ENCODE peak calls at places on chromosomes 4 and X, in five cellular contexts. O is mammary epithelial cell, E is ascending aorta, C is omental fat pad, R is HepG2. I is an unnamed sample.

GRCh38 chrX:109886122-109886761 is 116.7 kb upstream of the TMEM164 start:
- DNase-seq in O (peak), E (no peak), C (no peak), R (peak), I (no peak)

GRCh38 chr4:124806403-124806802 is 93.9 kb upstream of the ANKRD50 start:
- DNase-seq in O (peak), E (no peak), C (no peak), R (no peak), I (no peak)

GRCh38 chr4:107719211-107719926 is 665 bp downstream of the PAPSS1 start:
- DNase-seq in O (peak), E (no peak), C (no peak), R (peak), I (no peak)

GRCh38 chr4:43693876-43694275 is 754.7 kb downstream of the KCTD8 start:
- DNase-seq in O (no peak), E (no peak), C (no peak), R (no peak), I (no peak)

GRCh38 chr4:182221987-182222386 is 21.2 kb upstream of the TENM3 start:
- DNase-seq in O (no peak), E (no peak), C (no peak), R (no peak), I (no peak)

GRCh38 chr4:149885896-149886295 is 70.3 kb upstream of the IQCM start:
- DNase-seq in O (peak), E (no peak), C (no peak), R (no peak), I (no peak)

GRCh38 chr4:99915449-99915848 is 21.2 kb upstream of the LAMTOR3 start:
- DNase-seq in O (no peak), E (no peak), C (no peak), R (no peak), I (no peak)

GRCh38 chrX:71128915-71129765 is 10.7 kb downstream of the MED12 start:
- DNase-seq in O (peak), E (no peak), C (peak), R (peak), I (peak)

GRCh38 chrX:96909291-96909690 is 25.6 kb downstream of the RPA4 start:
- DNase-seq in O (no peak), E (no peak), C (no peak), R (no peak), I (no peak)

GRCh38 chr4:28287837-28288236 is 1427.2 kb downstream of the STIM2 start:
- DNase-seq in O (peak), E (no peak), C (no peak), R (no peak), I (no peak)

GRCh38 chr4:83626245-83626843 is 90.4 kb downstream of the GPAT3 start:
- DNase-seq in O (no peak), E (no peak), C (no peak), R (no peak), I (no peak)

GRCh38 chr4:181261279-181261678 is 981.9 kb upstream of the TENM3 start:
- DNase-seq in O (no peak), E (no peak), C (no peak), R (no peak), I (no peak)

GRCh38 chrX:14899607-14900006 is 26.4 kb downstream of the MOSPD2 start:
- DNase-seq in O (peak), E (no peak), C (no peak), R (no peak), I (no peak)

GRCh38 chrX:144616317-144616716 is 631.0 kb upstream of the SPANXN1 start:
- DNase-seq in O (peak), E (no peak), C (no peak), R (no peak), I (no peak)

GRCh38 chr4:2250764-2251072 is 8.8 kb upstream of the HAUS3 start:
- DNase-seq in O (no peak), E (no peak), C (no peak), R (no peak), I (peak)

GRCh38 chr4:28226962-28227361 is 1366.3 kb downstream of the STIM2 start:
- DNase-seq in O (no peak), E (no peak), C (no peak), R (no peak), I (no peak)

GRCh38 chrX:97705936-97706335 is 822.2 kb downstream of the RPA4 start:
- DNase-seq in O (no peak), E (no peak), C (no peak), R (no peak), I (no peak)

GRCh38 chrX:130028196-130028595 is 45.8 kb downstream of the BCORL1 start:
- DNase-seq in O (peak), E (no peak), C (peak), R (no peak), I (no peak)

GRCh38 chrX:103464071-103464773 is 55.1 kb downstream of the RAB40A start:
- DNase-seq in O (peak), E (no peak), C (no peak), R (peak), I (no peak)

GRCh38 chrX:71081348-71082148 is 13.4 kb upstream of the SNX12 start:
- DNase-seq in O (peak), E (no peak), C (no peak), R (peak), I (no peak)

GRCh38 chr4:119666653-119667091 is 38.1 kb upstream of the PDE5A start:
- DNase-seq in O (no peak), E (no peak), C (no peak), R (no peak), I (no peak)

GRCh38 chr4:83075271-83075670 is 39.3 kb downstream of the PLAC8 start:
- DNase-seq in O (no peak), E (no peak), C (no peak), R (no peak), I (no peak)

GRCh38 chrX:48648299-48648698 is 35.3 kb upstream of the WAS start:
- DNase-seq in O (no peak), E (no peak), C (no peak), R (peak), I (no peak)
- TF ChIP-seq CTCF in O (no peak), E (no peak), C (no peak), R (peak), I (peak)

DNA sequence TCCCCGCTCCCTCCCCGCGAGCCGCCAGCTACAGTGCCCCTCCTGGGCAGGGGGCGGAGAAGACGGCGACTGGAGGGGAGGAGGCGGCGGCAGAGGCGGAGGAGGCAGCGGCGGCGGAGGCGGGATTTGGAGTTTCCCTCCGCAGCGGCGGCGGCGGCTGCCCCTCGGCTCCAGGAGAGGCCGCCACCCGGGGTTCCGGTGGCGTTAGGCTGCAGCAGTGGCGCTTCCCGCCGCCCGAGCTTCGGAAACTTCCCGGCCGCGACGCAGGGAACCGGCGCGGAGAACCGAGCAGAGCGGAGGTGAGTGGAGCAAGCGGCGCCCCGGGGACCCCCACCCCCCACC is 4.7 kb upstream of the DUSP9 start:
- DNase-seq in O (no peak), E (no peak), C (no peak), R (no peak), I (no peak)
- TF ChIP-seq CTCF in O (no peak), E (no peak), C (no peak), R (no peak), I (no peak)

GRCh38 chr4:76784237-76784636 is 113.7 kb downstream of the SOWAHB start:
- DNase-seq in O (no peak), E (no peak), C (no peak), R (no peak), I (no peak)
- TF ChIP-seq CTCF in O (peak), E (no peak), C (no peak), R (peak), I (no peak)

DNA sequence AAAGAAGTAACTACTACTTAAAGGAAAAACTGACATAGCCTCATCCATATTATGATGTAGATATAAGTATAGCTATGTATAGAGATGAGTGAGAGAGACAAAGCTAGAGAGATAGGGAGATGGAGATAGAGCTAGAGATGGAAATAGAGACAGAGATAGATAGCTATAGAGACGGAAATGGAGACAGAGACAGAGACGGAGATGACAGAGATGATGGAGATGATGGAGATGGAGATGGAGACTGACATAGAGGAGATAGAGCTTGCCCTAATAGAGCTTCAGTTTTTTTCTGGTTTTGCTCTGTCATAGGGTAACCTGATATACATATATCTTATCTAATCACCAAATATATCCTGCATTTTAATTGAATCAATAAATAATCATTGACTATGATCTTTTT is 4.3 kb downstream of the EDNRA start:
- DNase-seq in O (no peak), E (no peak), C (no peak), R (no peak), I (no peak)
- TF ChIP-seq CTCF in O (no peak), E (no peak), C (no peak), R (no peak), I (no peak)

GRCh38 chr4:10619220-10619619 is 65.3 kb downstream of the CLNK start:
- DNase-seq in O (peak), E (no peak), C (no peak), R (no peak), I (no peak)

GRCh38 chr4:10622728-10623127 is 61.8 kb downstream of the CLNK start:
- DNase-seq in O (no peak), E (no peak), C (no peak), R (no peak), I (no peak)

GRCh38 chr4:10623241-10623640 is 61.3 kb downstream of the CLNK start:
- DNase-seq in O (peak), E (no peak), C (no peak), R (no peak), I (no peak)

GRCh38 chr4:10620935-10621488 is 63.6 kb downstream of the CLNK start:
- DNase-seq in O (no peak), E (no peak), C (no peak), R (no peak), I (no peak)

GRCh38 chr4:10619855-10620254 is 64.7 kb downstream of the CLNK start:
- DNase-seq in O (no peak), E (no peak), C (no peak), R (no peak), I (no peak)
- TF ChIP-seq CTCF in O (no peak), E (no peak), C (no peak), R (no peak), I (no peak)

DNA sequence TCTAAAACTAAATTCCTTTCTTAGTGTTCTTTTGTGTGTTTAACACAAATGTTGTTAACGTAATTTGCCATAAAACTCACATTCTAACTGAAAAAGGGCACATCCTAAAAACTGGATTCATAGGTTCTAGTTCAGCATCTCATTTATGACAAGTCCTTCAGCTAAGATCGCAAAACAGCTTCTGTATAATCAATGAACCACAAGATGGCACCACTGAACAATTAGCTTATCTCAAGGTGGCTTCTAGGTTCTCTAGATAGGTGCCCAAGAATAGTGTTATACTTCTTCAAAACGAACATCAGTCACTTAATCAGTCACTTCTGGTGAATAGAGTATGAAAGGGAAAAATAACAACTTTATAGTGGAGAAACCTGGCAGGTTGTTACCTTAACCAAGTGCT is 54.3 kb downstream of the NRK start:
- DNase-seq in O (peak), E (no peak), C (no peak), R (peak), I (no peak)
- TF ChIP-seq CTCF in O (peak), E (no peak), C (no peak), R (peak), I (no peak)

GRCh38 chrX:23745786-23746185 is 2.7 kb upstream of the ACOT9 start:
- DNase-seq in O (no peak), E (no peak), C (no peak), R (no peak), I (no peak)
- TF ChIP-seq CTCF in O (no peak), E (no peak), C (no peak), R (no peak), I (no peak)

GRCh38 chr4:145884775-145885174 is 53.8 kb downstream of the ZNF827 start:
- DNase-seq in O (no peak), E (no peak), C (no peak), R (no peak), I (no peak)

GRCh38 chr4:145888393-145888792 is 50.2 kb downstream of the ZNF827 start:
- DNase-seq in O (no peak), E (no peak), C (no peak), R (no peak), I (no peak)

GRCh38 chr4:145886871-145887240 is 51.8 kb downstream of the ZNF827 start:
- DNase-seq in O (no peak), E (no peak), C (no peak), R (no peak), I (no peak)

GRCh38 chr4:145885666-145886065 is 53.0 kb downstream of the ZNF827 start:
- DNase-seq in O (no peak), E (no peak), C (no peak), R (no peak), I (no peak)

DNA sequence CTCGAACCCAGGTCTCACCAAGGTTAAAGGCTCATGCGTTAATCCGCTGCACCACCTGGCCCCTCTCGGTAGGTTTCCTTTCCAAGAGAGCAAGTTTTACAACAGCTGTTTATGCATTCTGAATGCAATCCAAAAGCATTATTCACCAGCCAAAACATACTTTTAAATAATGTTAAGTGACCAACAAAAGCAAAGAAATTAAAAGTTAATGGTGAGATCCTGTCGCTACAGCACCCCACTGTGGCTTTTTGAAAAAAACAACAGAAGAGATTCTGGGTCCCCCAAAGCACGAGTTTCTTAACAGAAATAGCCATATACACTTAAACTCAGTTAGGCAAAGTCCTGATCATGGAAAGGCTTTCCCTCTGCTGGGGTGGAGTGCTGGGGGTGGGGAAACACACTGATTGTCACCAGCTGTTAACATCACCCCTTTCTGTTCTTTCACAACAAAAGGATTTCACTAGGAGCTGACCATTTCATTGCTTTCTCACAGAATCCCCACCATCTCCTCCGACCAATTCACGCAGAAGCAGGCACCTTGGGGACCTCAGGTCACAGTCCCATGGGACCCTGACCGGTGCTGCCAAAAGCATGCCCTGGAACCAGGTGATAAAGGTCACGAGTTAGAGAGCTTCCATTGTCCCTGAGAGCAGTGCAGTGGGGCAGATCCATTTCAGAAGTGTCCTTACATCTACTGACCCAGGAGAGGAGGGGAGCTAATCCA is 51.2 kb downstream of the ZNF827 start:
- DNase-seq in O (no peak), E (no peak), C (no peak), R (no peak), I (no peak)
- TF ChIP-seq CTCF in O (no peak), E (no peak), C (no peak), R (no peak), I (no peak)

I was measured in CD14-positive monocyte.